ENCODE peak calls at places on chromosome 9, in six cellular contexts. P is neuronal stem cell, O is hepatocyte, I is HepG2, T is endothelial cell of umbilical vein, A is astrocyte. X is an unnamed sample.
A peak's percentile ranks its signal among the peaks of the same experiment; 100 is the strongest.

GRCh38 chr9:977361-978116 is 1.1 kb downstream of the DMRT3 start:
- DNase-seq in O (no peak), P (no peak), A (no peak), T (no peak), I (no peak), X (no peak)

GRCh38 chr9:15576350-15577050 is 23.7 kb downstream of the CCDC171 start:
- DNase-seq in A (no peak), T (peak; percentile 11), P (no peak), O (no peak), I (no peak), X (no peak)

GRCh38 chr9:30723656-30724055 is 1660.8 kb upstream of the ACO1 start:
- DNase-seq in P (no peak), O (no peak), I (no peak), A (peak; percentile 24), T (no peak), X (no peak)

GRCh38 chr9:97628668-97629067 is 4.5 kb downstream of the TSTD2 start:
- DNase-seq in I (no peak), O (no peak), A (no peak), P (no peak), T (no peak), X (no peak)

GRCh38 chr9:126397056-126397455 is 70.4 kb downstream of the MVB12B start:
- DNase-seq in A (no peak), P (no peak), O (no peak), T (no peak), I (no peak), X (no peak)

GRCh38 chr9:84024041-84024575 is 43.5 kb downstream of the RMI1 start:
- DNase-seq in A (no peak), I (no peak), T (no peak), O (no peak), P (no peak), X (no peak)

GRCh38 chr9:102124465-102124864 is 386.0 kb upstream of the GRIN3A start:
- DNase-seq in O (no peak), A (no peak), P (no peak), I (no peak), T (no peak), X (no peak)

GRCh38 chr9:129608561-129609481 is 12.1 kb downstream of the C9orf50 start:
- DNase-seq in T (no peak), P (no peak), I (no peak), O (peak; percentile 38), A (no peak), X (peak; percentile 86)

GRCh38 chr9:133120343-133121199 is 469 bp downstream of the RALGDS start:
- DNase-seq in O (no peak), P (no peak), I (no peak), T (no peak), A (no peak), X (no peak)

GRCh38 chr9:16417101-16417500 is 453.4 kb downstream of the BNC2 start:
- DNase-seq in I (no peak), P (no peak), T (peak; percentile 39), O (peak; percentile 29), A (peak; percentile 95), X (no peak)

GRCh38 chr9:120443489-120443888 is 136.5 kb downstream of the CDK5RAP2 start:
- DNase-seq in P (no peak), O (no peak), A (peak; percentile 89), I (no peak), T (no peak), X (peak; percentile 53)

GRCh38 chr9:77999231-77999631 is 32.4 kb downstream of the GNAQ start:
- DNase-seq in T (peak; percentile 59), P (no peak), A (peak; percentile 59), O (no peak), I (no peak), X (no peak)

GRCh38 chr9:134190232-134191121 is 26.1 kb upstream of the RNU6ATAC start:
- DNase-seq in P (no peak), A (no peak), O (no peak), T (no peak), I (no peak), X (peak; percentile 67)

GRCh38 chr9:94139672-94140417 is 55.6 kb downstream of the PTPDC1 start:
- DNase-seq in T (peak; percentile 96), O (peak; percentile 71), P (no peak), A (peak; percentile 96), I (no peak), X (peak; percentile 95)
- H2AFZ ChIP-seq in T (peak overlapping the region; percentile 27), O (no peak overlapping the region), P (peak overlapping the region; percentile 53), A (peak overlapping the region; percentile 68), I (no peak overlapping the region), X (peak overlapping the region; percentile 71)

DNA sequence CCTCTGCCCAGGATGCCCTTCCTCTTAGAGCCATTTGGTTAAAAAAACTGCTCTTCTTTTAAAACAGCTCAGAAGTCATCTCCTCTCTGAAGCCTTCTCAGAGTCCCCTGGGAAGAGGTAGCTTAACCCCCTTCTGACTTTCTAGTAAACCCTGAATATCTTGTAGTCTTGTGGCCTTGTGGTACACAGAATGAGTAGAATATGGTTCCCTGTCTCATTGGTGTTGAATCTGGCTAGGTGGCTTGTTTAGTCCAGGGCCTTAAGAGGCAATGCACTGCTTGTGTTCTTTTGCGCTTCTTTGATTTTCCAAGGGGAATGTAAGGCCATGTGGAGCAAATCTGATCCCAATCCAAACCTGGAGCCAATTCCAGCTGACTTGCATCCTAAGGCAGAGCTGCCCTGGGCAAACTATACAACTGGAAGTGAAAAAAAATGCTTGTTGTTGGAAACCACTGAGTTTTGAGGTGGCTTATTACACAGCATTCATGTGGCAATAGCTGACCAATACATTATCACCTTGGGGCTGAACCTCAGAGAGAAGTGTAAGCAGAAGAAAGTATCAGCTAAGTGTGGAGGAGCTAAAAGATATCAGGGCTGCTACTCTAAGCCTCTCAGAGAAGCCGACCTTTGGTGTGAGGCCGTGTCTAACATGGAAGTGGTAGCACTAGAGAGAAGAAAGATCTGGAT is 31.0 kb downstream of the ALG2 start:
- DNase-seq in A (no peak), O (no peak), I (no peak), T (no peak), P (no peak), X (no peak)
- H3K4me1 ChIP-seq in A (no peaks in the 10 kb centered on the region), O (no peaks in the 10 kb centered on the region), I (no peaks in the 10 kb centered on the region), T (no peaks in the 10 kb centered on the region), P (no peaks in the 10 kb centered on the region), X (peaks cover 6% of the 10 kb centered on the region)

DNA sequence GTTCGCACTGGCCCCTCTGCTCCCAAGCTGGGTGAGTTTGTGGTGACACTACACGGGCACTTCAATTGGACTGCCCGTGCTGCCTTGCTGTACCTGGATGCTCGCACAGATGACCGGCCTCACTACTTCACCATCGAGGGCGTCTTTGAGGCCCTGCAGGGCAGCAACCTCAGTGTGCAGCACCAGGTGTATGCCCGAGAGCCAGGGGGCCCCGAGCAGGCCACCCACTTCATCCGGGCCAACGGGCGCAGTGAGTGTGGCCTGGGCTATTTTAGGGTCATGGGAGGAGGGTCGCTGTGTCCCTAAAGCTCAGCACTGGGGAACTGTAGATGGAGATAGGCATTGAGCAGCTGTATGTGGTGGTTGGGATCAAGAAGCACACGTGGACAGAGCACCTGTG is 1.4 kb downstream of the NPR2 start:
- DNase-seq in I (no peak), O (no peak), P (no peak), T (no peak), A (no peak), X (no peak)
- H3K4me3 ChIP-seq in I (no peak overlapping the region), O (no peak overlapping the region), P (peak overlapping the region; percentile 3), T (no peak overlapping the region), A (no peak overlapping the region), X (peak overlapping the region; percentile 74)

DNA sequence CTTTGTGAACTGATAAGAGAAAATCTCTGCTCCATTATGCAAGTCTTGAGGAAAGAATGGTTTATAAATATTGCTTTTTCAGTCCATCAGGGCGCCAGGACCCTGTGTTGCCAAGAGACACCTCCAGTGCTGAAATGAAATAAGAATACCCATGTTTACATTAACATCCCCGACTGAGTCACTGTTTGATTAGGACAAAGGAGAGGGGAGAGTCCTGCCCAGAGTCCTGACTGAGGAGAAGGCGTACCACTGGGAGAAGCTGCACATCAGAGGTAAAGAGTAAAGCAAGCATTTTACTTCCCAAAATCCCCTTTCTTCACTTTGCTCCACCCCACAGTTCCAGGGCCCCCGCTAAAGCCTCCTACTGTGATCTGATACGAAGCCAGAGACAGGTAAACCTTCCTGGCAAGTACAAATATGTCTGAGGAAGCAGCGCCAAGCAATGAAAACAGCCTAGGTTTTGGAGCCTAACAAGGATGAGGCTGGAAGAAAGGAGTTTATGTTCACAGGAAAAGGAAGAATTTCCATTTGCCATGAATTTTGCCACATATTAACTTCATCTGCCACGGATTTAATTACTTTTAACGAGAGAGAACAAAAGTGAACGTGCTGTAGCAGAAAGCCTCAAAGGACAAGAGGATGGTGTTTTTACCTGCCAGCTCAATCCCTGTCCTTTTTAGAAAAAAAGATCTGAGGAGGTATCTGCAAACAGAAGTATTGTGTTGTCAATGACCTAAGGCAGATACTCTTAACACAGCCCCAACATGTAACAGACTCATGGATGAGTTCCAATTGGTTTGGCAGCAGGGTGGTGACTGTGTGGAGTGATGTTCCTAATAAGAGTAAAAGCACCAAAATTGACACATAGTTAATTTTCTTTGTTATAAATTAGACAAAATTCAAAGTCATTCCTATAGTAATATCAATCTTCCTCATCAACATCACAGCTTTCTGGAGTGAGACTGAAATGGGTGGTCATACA is 209.4 kb upstream of the TLE4 start:
- DNase-seq in P (no peak), I (no peak), O (peak; percentile 15), T (peak; percentile 3), A (peak; percentile 50), X (no peak)
- H2AFZ ChIP-seq in P (no peak overlapping the region), I (no peak overlapping the region), O (no peak overlapping the region), T (no peak overlapping the region), A (peak overlapping the region; percentile 12), X (no peak overlapping the region)

X was measured in osteoblast.